ENCODE peak calls at places on chromosomes 13 and 19, in nine cellular contexts. J, W, I, O, C, F, S, A and D are unnamed samples.

GRCh38 chr13:24834902-24835510 is 71.0 kb downstream of the RNF17 start:
- DNase-seq in F (no peak), C (no peak), A (no peak), J (no peak), O (no peak), S (no peak), I (peak; percentile 25), W (no peak), D (no peak)

GRCh38 chr13:83498045-83498444 is 384.2 kb downstream of the SLITRK1 start:
- DNase-seq in O (no peak), J (no peak), F (no peak), I (no peak), W (no peak), S (no peak), C (no peak), A (no peak), D (no peak)

GRCh38 chr19:12705654-12706331 is 9.4 kb upstream of the FBXW9 start:
- DNase-seq in A (no peak), S (no peak), C (no peak), J (no peak), O (no peak), I (no peak), W (no peak), F (no peak), D (no peak)

GRCh38 chr19:16397791-16398529 is 73.3 kb downstream of the KLF2 start:
- DNase-seq in C (no peak), O (no peak), W (no peak), I (no peak), J (no peak), A (no peak), S (no peak), F (no peak), D (no peak)

GRCh38 chr19:47778954-47779351 is 450 bp downstream of the SELENOW start:
- DNase-seq in S (no peak), C (peak; percentile 39), F (no peak), A (no peak), W (no peak), O (no peak), I (no peak), J (no peak), D (peak; percentile 13)

GRCh38 chr13:76630629-76631028 is 255.6 kb downstream of the KCTD12 start:
- DNase-seq in I (no peak), S (no peak), J (no peak), W (no peak), O (no peak), F (no peak), C (no peak), A (no peak), D (no peak)

GRCh38 chr13:20772401-20773131 is 1.2 kb downstream of the EEF1AKMT1 start:
- DNase-seq in C (no peak), A (no peak), S (no peak), W (no peak), J (no peak), I (no peak), F (no peak), O (no peak), D (peak; percentile 26)

GRCh38 chr13:91126806-91127205 is 220.7 kb upstream of the MIR17HG start:
- DNase-seq in C (no peak), I (no peak), S (no peak), J (no peak), F (no peak), W (no peak), O (no peak), A (no peak), D (no peak)

GRCh38 chr19:54451331-54451871 is 2.4 kb downstream of the LENG8 start:
- DNase-seq in I (no peak), F (no peak), J (no peak), O (no peak), A (no peak), S (no peak), C (no peak), W (no peak), D (no peak)

GRCh38 chr13:41457589-41458186 is 338 bp downstream of the RGCC start:
- DNase-seq in S (no peak), J (no peak), I (no peak), A (no peak), O (peak; percentile 38), C (no peak), F (no peak), W (no peak), D (peak; percentile 84)

GRCh38 chr19:41898235-41898634 is 15.3 kb downstream of the ARHGEF1 start:
- DNase-seq in W (no peak), A (no peak), O (no peak), J (no peak), S (no peak), I (no peak), C (no peak), F (no peak), D (no peak)

GRCh38 chr19:10766681-10767201 is 48.9 kb downstream of the DNM2 start:
- DNase-seq in J (no peak), O (no peak), W (no peak), A (no peak), I (peak; percentile 57), F (no peak), S (no peak), C (peak; percentile 63), D (no peak)

GRCh38 chr13:101556676-101557121 is 104.2 kb downstream of the ITGBL1 start:
- DNase-seq in J (no peak), I (no peak), O (no peak), A (no peak), C (no peak), S (no peak), F (no peak), W (no peak), D (no peak)

GRCh38 chr13:30871713-30872029 is 34.4 kb upstream of the MEDAG start:
- DNase-seq in I (no peak), F (no peak), C (no peak), S (no peak), O (no peak), A (no peak), J (no peak), W (no peak), D (no peak)

GRCh38 chr19:55544776-55545439 is 435 bp downstream of the SBK3 start:
- DNase-seq in I (no peak), W (no peak), S (no peak), F (no peak), O (no peak), C (no peak), A (no peak), J (no peak), D (no peak)

GRCh38 chr13:109151696-109152095 is 522.3 kb downstream of the MYO16 start:
- DNase-seq in S (no peak), F (no peak), I (no peak), C (no peak), A (no peak), J (no peak), W (no peak), O (no peak), D (no peak)

GRCh38 chr19:21202865-21203494 is 61.1 kb downstream of the ZNF431 start:
- DNase-seq in A (no peak), I (peak; percentile 49), O (peak; percentile 14), S (no peak), C (no peak), F (no peak), W (no peak), J (peak; percentile 54), D (peak; percentile 48)

GRCh38 chr13:27339299-27339698 is 68.7 kb downstream of the RASL11A start:
- DNase-seq in I (no peak), J (peak; percentile 57), C (peak; percentile 25), A (peak; percentile 32), W (peak; percentile 57), O (peak; percentile 62), F (no peak), S (no peak), D (peak; percentile 75)

GRCh38 chr19:8366121-8366581 is 2.2 kb downstream of the ANGPTL4 start:
- DNase-seq in I (no peak), S (no peak), F (no peak), O (peak; percentile 19), C (no peak), W (no peak), A (no peak), J (no peak), D (no peak)

GRCh38 chr19:7692417-7693088 is 9.4 kb downstream of the FCER2 start:
- DNase-seq in O (no peak), J (no peak), W (no peak), A (no peak), C (no peak), I (no peak), S (no peak), F (no peak), D (no peak)

GRCh38 chr19:42345191-42345812 is 19.9 kb downstream of the MEGF8 start:
- DNase-seq in O (no peak), W (no peak), C (no peak), S (no peak), A (no peak), F (no peak), I (no peak), J (no peak), D (peak; percentile 33)

GRCh38 chr13:101711307-101712025 is 259.0 kb downstream of the ITGBL1 start:
- DNase-seq in A (no peak), S (no peak), I (no peak), C (no peak), J (no peak), F (no peak), W (no peak), O (no peak), D (no peak)

GRCh38 chr19:34964598-34964997 is 569 bp upstream of the ZNF792 start:
- DNase-seq in J (no peak), C (no peak), I (no peak), F (no peak), S (no peak), O (no peak), W (no peak), A (no peak), D (no peak)

GRCh38 chr19:29271911-29272310 is 59.0 kb upstream of the UQCRFS1 start:
- DNase-seq in F (no peak), C (no peak), A (no peak), W (no peak), I (no peak), J (no peak), O (no peak), S (no peak), D (no peak)

GRCh38 chr13:95679722-95680121 is 2.8 kb downstream of the DNAJC3 start:
- DNase-seq in S (no peak), F (no peak), I (no peak), J (no peak), O (no peak), A (no peak), W (no peak), C (no peak), D (no peak)

GRCh38 chr19:44662686-44663085 is 8.6 kb upstream of the CEACAM19 start:
- DNase-seq in S (no peak), J (no peak), W (no peak), A (no peak), F (no peak), O (no peak), I (no peak), C (no peak), D (no peak)

GRCh38 chr13:51311271-51311670 is 28.2 kb upstream of the SERPINE3 start:
- DNase-seq in J (no peak), O (no peak), W (no peak), S (no peak), I (no peak), A (no peak), C (no peak), F (no peak), D (no peak)